ENCODE peak calls at places on chromosomes 12 and 14, in six cellular contexts. N, I, W, B, H and D are unnamed samples.
A peak's percentile ranks its signal among the peaks of the same experiment; 100 is the strongest.

GRCh38 chr14:90999299-90999698 is 61.1 kb downstream of the RPS6KA5 start:
- DNase-seq in N (no peak), I (no peak), W (no peak), B (no peak), H (no peak), D (no peak)

GRCh38 chr14:71734076-71734475 is 198.2 kb upstream of the RGS6 start:
- DNase-seq in N (no peak), I (no peak), W (no peak), B (no peak), H (no peak), D (no peak)

GRCh38 chr12:56377310-56377988 is 14.8 kb upstream of the APOF start:
- DNase-seq in N (no peak), I (peak; percentile 56), W (peak; percentile 55), B (peak; percentile 8), H (no peak), D (peak; percentile 30)

GRCh38 chr12:2691001-2691339 is 103.8 kb upstream of the FKBP4 start:
- DNase-seq in N (no peak), I (peak; percentile 82), W (peak; percentile 31), B (peak; percentile 3), H (peak; percentile 70), D (no peak)

GRCh38 chr12:104958946-104959841 is 1.1 kb upstream of the SLC41A2 start:
- DNase-seq in N (no peak), I (peak; percentile 53), W (peak; percentile 70), B (peak; percentile 56), H (no peak), D (peak; percentile 27)

GRCh38 chr14:57382283-57382682 is 8.1 kb upstream of the NAA30 start:
- DNase-seq in N (no peak), I (no peak), W (peak; percentile 96), B (peak; percentile 69), H (no peak), D (peak; percentile 88)

GRCh38 chr12:117968826-117969659 is at the start of gene KSR2:
- DNase-seq in N (no peak), I (peak; percentile 96), W (no peak), B (no peak), H (peak; percentile 87), D (no peak)

GRCh38 chr12:39503445-39503844 is 60.5 kb upstream of the KIF21A start:
- DNase-seq in N (no peak), I (no peak), W (peak; percentile 71), B (peak; percentile 39), H (no peak), D (no peak)

GRCh38 chr12:14952295-14952995 is 9.0 kb downstream of the ARHGDIB start:
- DNase-seq in N (peak; percentile 64), I (no peak), W (peak; percentile 90), B (peak; percentile 94), H (no peak), D (peak; percentile 92)

GRCh38 chr12:43921666-43922337 is 85.9 kb downstream of the TMEM117 start:
- DNase-seq in N (no peak), I (no peak), W (peak; percentile 15), B (peak; percentile 24), H (no peak), D (peak; percentile 51)

GRCh38 chr12:1629338-1630080 is 478 bp downstream of the WNT5B start:
- DNase-seq in N (no peak), I (peak; percentile 85), W (peak; percentile 15), B (no peak), H (no peak), D (no peak)

GRCh38 chr14:99187858-99188257 is 84.1 kb downstream of the BCL11B start:
- DNase-seq in N (no peak), I (no peak), W (no peak), B (no peak), H (no peak), D (no peak)

GRCh38 chr14:35402323-35403084 is 2.0 kb downstream of the NFKBIA start:
- DNase-seq in N (no peak), I (no peak), W (no peak), B (no peak), H (peak; percentile 77), D (no peak)

GRCh38 chr12:78239566-78239965 is 408.9 kb downstream of the NAV3 start:
- DNase-seq in N (no peak), I (no peak), W (no peak), B (no peak), H (no peak), D (no peak)

GRCh38 chr14:64880382-64881121 is 845 bp upstream of the SPTB start:
- DNase-seq in N (no peak), I (peak; percentile 80), W (no peak), B (no peak), H (peak; percentile 55), D (no peak)

GRCh38 chr12:113142173-113142885 is 6.8 kb upstream of the RASAL1 start:
- DNase-seq in N (no peak), I (no peak), W (no peak), B (no peak), H (peak; percentile 79), D (no peak)

GRCh38 chr14:23433457-23433856 is 2.0 kb downstream of the MYH7 start:
- DNase-seq in N (no peak), I (peak; percentile 37), W (no peak), B (no peak), H (no peak), D (no peak)

GRCh38 chr12:6372403-6373003 is 2.9 kb downstream of the SCNN1A start:
- DNase-seq in N (peak; percentile 44), I (no peak), W (peak; percentile 88), B (peak; percentile 83), H (no peak), D (peak; percentile 78)

GRCh38 chr12:107351716-107352115 is 258.4 kb upstream of the CRY1 start:
- DNase-seq in N (no peak), I (no peak), W (no peak), B (no peak), H (no peak), D (no peak)

GRCh38 chr14:58331111-58331510 is 32.8 kb downstream of the ARID4A start:
- DNase-seq in N (peak; percentile 87), I (peak; percentile 50), W (peak; percentile 98), B (peak; percentile 98), H (no peak), D (peak; percentile 89)

GRCh38 chr14:44962573-44963528 is 861 bp downstream of the TOGARAM1 start:
- DNase-seq in N (no peak), I (no peak), W (peak; percentile 44), B (peak; percentile 58), H (peak; percentile 73), D (peak; percentile 11)

GRCh38 chr14:100525615-100526014 is 61.6 kb downstream of the BEGAIN start:
- DNase-seq in N (no peak), I (no peak), W (no peak), B (no peak), H (peak; percentile 30), D (no peak)

GRCh38 chr12:43370299-43370698 is 181.7 kb downstream of the ADAMTS20 start:
- DNase-seq in N (no peak), I (no peak), W (peak; percentile 81), B (peak; percentile 47), H (no peak), D (no peak)

DNA sequence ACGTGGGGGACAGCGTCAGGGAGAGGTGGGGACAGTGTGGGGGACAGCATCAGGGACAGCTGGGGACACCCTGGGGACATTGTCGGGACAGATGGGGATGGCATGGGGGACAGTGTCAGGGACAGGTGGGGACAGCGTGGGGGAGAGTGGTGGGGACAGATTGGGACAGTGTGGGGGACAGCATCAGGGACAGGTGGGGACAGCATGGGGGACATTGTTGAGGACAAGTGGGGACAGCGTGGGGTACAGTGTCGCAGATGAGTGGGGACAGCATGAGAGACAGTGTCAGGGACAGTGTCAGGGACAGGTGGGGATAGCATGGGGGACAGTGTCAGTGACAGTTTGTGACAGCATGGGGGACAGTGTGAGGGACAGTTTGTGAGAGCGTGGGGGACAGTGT is 240.9 kb downstream of the TMEM121 start:
- DNase-seq in N (no peak), I (no peak), W (no peak), B (no peak), H (no peak), D (no peak)
- TF ChIP-seq CTCF in N (no peak), I (no peak), W (no peak), B (no peak), H (no peak), D (no peak)

DNA sequence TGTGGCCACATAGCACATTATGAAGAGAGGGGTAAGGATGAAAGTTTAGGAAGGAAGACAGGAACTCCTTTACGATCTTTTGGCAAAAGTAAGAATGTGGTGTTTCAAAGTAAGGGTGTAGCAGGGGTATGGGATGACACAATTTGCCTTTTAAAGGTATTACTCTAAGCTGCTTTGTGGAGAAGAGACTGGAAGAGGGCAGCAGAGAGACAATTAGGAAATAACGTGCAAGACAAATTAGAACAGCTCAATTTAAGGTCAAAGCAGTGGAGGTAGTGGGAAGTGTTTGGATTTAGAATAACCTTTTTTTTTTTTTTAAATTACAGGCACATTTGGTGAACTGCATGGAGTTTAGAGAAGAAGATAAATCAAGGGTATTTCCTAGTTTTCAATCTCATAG is 342.6 kb downstream of the NOVA1 start:
- DNase-seq in N (no peak), I (no peak), W (peak; percentile 68), B (peak; percentile 15), H (no peak), D (peak; percentile 0)
- TF ChIP-seq CTCF in N (peak; percentile 44), I (peak; percentile 68), W (peak; percentile 62), B (peak; percentile 32), H (no peak), D (peak; percentile 28)

GRCh38 chr14:102795060-102795925 is 18.0 kb downstream of the TRAF3 start:
- DNase-seq in N (no peak), I (no peak), W (peak; percentile 88), B (peak; percentile 83), H (no peak), D (peak; percentile 86)
- TF ChIP-seq CTCF in N (no peak), I (no peak), W (peak; percentile 31), B (peak; percentile 41), H (no peak), D (peak; percentile 69)

GRCh38 chr12:31682136-31682962 is 22.9 kb downstream of the ETFBKMT start:
- DNase-seq in N (peak; percentile 28), I (peak; percentile 94), W (peak; percentile 83), B (peak; percentile 86), H (peak; percentile 59), D (peak; percentile 73)
- TF ChIP-seq CTCF in N (peak; percentile 56), I (peak; percentile 91), W (peak; percentile 84), B (peak; percentile 71), H (no peak), D (peak; percentile 87)

DNA sequence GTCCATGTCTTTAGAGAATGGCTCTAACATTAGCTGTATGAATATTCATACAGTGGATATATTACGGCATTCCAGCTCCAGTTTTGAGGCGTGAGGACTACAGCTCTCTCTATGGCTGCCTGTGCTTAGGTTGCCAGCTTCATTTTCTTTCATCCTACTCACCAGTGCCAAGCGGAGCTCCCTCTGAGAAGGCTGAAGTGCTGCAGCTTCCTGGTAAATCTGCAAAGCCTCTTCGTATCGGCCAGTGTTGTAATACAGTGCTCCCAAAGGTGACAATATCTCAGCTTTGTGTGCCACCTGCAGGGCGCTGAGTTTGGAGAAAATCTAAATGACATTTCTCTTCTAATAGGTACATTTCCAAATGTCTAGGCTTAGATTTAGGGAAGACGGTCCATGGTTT is 19.8 kb upstream of the OVCH1 start:
- DNase-seq in N (no peak), I (no peak), W (no peak), B (no peak), H (no peak), D (no peak)
- TF ChIP-seq CTCF in N (no peak), I (no peak), W (no peak), B (no peak), H (no peak), D (no peak)

GRCh38 chr14:63770187-63770807 is 42.4 kb upstream of the SGPP1 start:
- DNase-seq in N (peak; percentile 28), I (no peak), W (peak; percentile 66), B (peak; percentile 58), H (no peak), D (peak; percentile 57)
- TF ChIP-seq CTCF in N (peak; percentile 69), I (peak; percentile 74), W (peak; percentile 75), B (peak; percentile 67), H (peak; percentile 35), D (peak; percentile 87)